ENCODE peak calls at places on chromosomes 5 and 9, in four cellular contexts. L, B, W and Z are unnamed samples.

GRCh38 chr5:122835681-122836080 is 9.7 kb upstream of the SNX24 start:
- DNase-seq in L (no peak), B (no peak), W (no peak), Z (no peak)

GRCh38 chr9:21252727-21253547 is 13.1 kb upstream of the IFNA14 start:
- DNase-seq in L (no peak), B (no peak), W (peak), Z (no peak)

GRCh38 chr5:1282139-1282992 is 12.5 kb downstream of the TERT start:
- DNase-seq in L (no peak), B (no peak), W (peak), Z (no peak)

GRCh38 chr5:1494780-1495524 is 28.8 kb downstream of the LPCAT1 start:
- DNase-seq in L (no peak), B (no peak), W (no peak), Z (no peak)

GRCh38 chr5:30405821-30406220 is 787.7 kb upstream of the CDH6 start:
- DNase-seq in L (no peak), B (no peak), W (no peak), Z (no peak)

GRCh38 chr9:12185856-12186255 is 507.3 kb upstream of the TYRP1 start:
- DNase-seq in L (no peak), B (no peak), W (no peak), Z (no peak)

GRCh38 chr9:94918038-94918753 is 191.7 kb downstream of the AOPEP start:
- DNase-seq in L (no peak), B (no peak), W (no peak), Z (peak)

GRCh38 chr9:127133739-127134167 is 11.3 kb upstream of the ANGPTL2 start:
- DNase-seq in L (no peak), B (no peak), W (peak), Z (no peak)

GRCh38 chr5:150460781-150461180 is 11.2 kb upstream of the RPS14 start:
- DNase-seq in L (no peak), B (no peak), W (no peak), Z (no peak)

GRCh38 chr9:69186841-69187611 is 12.9 kb downstream of the TJP2 start:
- DNase-seq in L (no peak), B (no peak), W (no peak), Z (no peak)

GRCh38 chr9:133718533-133719315 is 19.4 kb downstream of the SARDH start:
- DNase-seq in L (no peak), B (no peak), W (peak), Z (no peak)

GRCh38 chr5:36251218-36251617 is 9.5 kb upstream of the NADK2 start:
- DNase-seq in L (no peak), B (no peak), W (no peak), Z (no peak)

GRCh38 chr9:12604154-12604825 is 88.9 kb upstream of the TYRP1 start:
- DNase-seq in L (no peak), B (no peak), W (no peak), Z (no peak)

GRCh38 chr5:36796171-36796570 is 80.4 kb upstream of the NIPBL start:
- DNase-seq in L (no peak), B (no peak), W (no peak), Z (no peak)

GRCh38 chr9:114263853-114264510 is 58.9 kb upstream of the ORM1 start:
- DNase-seq in L (no peak), B (no peak), W (no peak), Z (no peak)

GRCh38 chr9:123470121-123470851 is 114.3 kb downstream of the CRB2 start:
- DNase-seq in L (no peak), B (no peak), W (no peak), Z (no peak)

GRCh38 chr9:134864821-134865190 is 15.8 kb upstream of the FCN2 start:
- DNase-seq in L (no peak), B (no peak), W (no peak), Z (no peak)

GRCh38 chr9:38360880-38361836 is 31.3 kb upstream of the ALDH1B1 start:
- DNase-seq in L (no peak), B (no peak), W (no peak), Z (no peak)

GRCh38 chr5:472076-472655 is 29.2 kb downstream of the EXOC3 start:
- DNase-seq in L (no peak), B (no peak), W (peak), Z (no peak)

GRCh38 chr9:86282979-86283535 is 719 bp upstream of the ISCA1 start:
- DNase-seq in L (no peak), B (no peak), W (no peak), Z (no peak)

GRCh38 chr5:76849767-76850291 is at the start of gene S100Z:
- DNase-seq in L (peak), B (no peak), W (no peak), Z (no peak)

GRCh38 chr9:36991516-36992134 is 42.4 kb downstream of the PAX5 start:
- DNase-seq in L (peak), B (no peak), W (peak), Z (no peak)

GRCh38 chr9:122309861-122310260 is 45.2 kb downstream of the MRRF start:
- DNase-seq in L (no peak), B (no peak), W (no peak), Z (no peak)

GRCh38 chr9:133274236-133275104 is 531 bp downstream of the ABO start:
- DNase-seq in L (no peak), B (no peak), W (no peak), Z (no peak)

GRCh38 chr5:42887575-42887974 is 75.9 kb upstream of the SELENOP start:
- DNase-seq in L (no peak), B (no peak), W (no peak), Z (no peak)

GRCh38 chr5:98292496-98292895 is 481.0 kb upstream of the RGMB start:
- DNase-seq in L (no peak), B (no peak), W (no peak), Z (no peak)

GRCh38 chr9:73023025-73023541 is 70.2 kb upstream of the ALDH1A1 start:
- DNase-seq in L (peak), B (no peak), W (no peak), Z (peak)

GRCh38 chr5:73963021-73963420 is 337.0 kb downstream of the ARHGEF28 start:
- DNase-seq in L (no peak), B (no peak), W (no peak), Z (no peak)

GRCh38 chr9:134333234-134333873 is 7.1 kb downstream of the RXRA start:
- DNase-seq in L (no peak), B (no peak), W (no peak), Z (no peak)

GRCh38 chr5:153276151-153276550 is 214.3 kb upstream of the GRIA1 start:
- DNase-seq in L (peak), B (no peak), W (no peak), Z (peak)

GRCh38 chr5:57383093-57383861 is 99.3 kb downstream of the ACTBL2 start:
- DNase-seq in L (peak), B (no peak), W (no peak), Z (no peak)

GRCh38 chr5:160007610-160008009 is 1.3 kb upstream of the TTC1 start:
- DNase-seq in L (no peak), B (no peak), W (no peak), Z (no peak)

GRCh38 chr9:89394412-89394811 is 76.1 kb downstream of the SECISBP2 start:
- DNase-seq in L (no peak), B (no peak), W (no peak), Z (no peak)

GRCh38 chr5:132093310-132093709 is 19.7 kb downstream of the CSF2 start:
- DNase-seq in L (no peak), B (no peak), W (no peak), Z (no peak)

GRCh38 chr5:180370861-180371641 is 17.9 kb upstream of the GFPT2 start:
- DNase-seq in L (no peak), B (no peak), W (no peak), Z (no peak)

GRCh38 chr5:176388003-176388340 is 426 bp downstream of the NOP16 start:
- DNase-seq in L (no peak), B (no peak), W (no peak), Z (no peak)

GRCh38 chr5:171450423-171451246 is 31.2 kb downstream of the FGF18 start:
- DNase-seq in L (no peak), B (no peak), W (no peak), Z (no peak)

GRCh38 chr9:6566409-6567139 is 79.0 kb downstream of the GLDC start:
- DNase-seq in L (peak), B (no peak), W (no peak), Z (peak)

GRCh38 chr9:4927701-4928100 is 57.4 kb upstream of the JAK2 start:
- DNase-seq in L (no peak), B (no peak), W (no peak), Z (no peak)